ENCODE peak calls at places on chromosome 4, in four cellular contexts. F, H, X and E are unnamed samples.

GRCh38 chr4:103994059-103994458 is 274.3 kb upstream of the TACR3 start:
- DNase-seq in X (no peak), H (peak; percentile 71), F (no peak), E (no peak)

GRCh38 chr4:101801957-101802356 is 11.4 kb downstream of the BANK1 start:
- DNase-seq in H (no peak), F (no peak), X (no peak), E (no peak)

GRCh38 chr4:91325495-91325894 is 978.3 kb upstream of the GRID2 start:
- DNase-seq in X (no peak), F (no peak), H (peak; percentile 75), E (no peak)

GRCh38 chr4:91304292-91304691 is 999.5 kb upstream of the GRID2 start:
- DNase-seq in H (no peak), X (no peak), F (no peak), E (no peak)

GRCh38 chr4:77194989-77195388 is 38.0 kb downstream of the CCNG2 start:
- DNase-seq in H (no peak), F (no peak), X (no peak), E (no peak)

GRCh38 chr4:154739111-154739510 is 4.7 kb upstream of the LRAT start:
- DNase-seq in X (no peak), H (no peak), F (no peak), E (no peak)

GRCh38 chr4:146072381-146072780 is 103.1 kb upstream of the LSM6 start:
- DNase-seq in F (no peak), H (peak; percentile 52), X (no peak), E (no peak)

GRCh38 chr4:141098163-141098562 is 35.1 kb downstream of the RNF150 start:
- DNase-seq in X (no peak), F (no peak), H (no peak), E (no peak)

GRCh38 chr4:10605746-10606482 is 78.7 kb downstream of the CLNK start:
- DNase-seq in H (peak; percentile 35), X (no peak), F (no peak), E (no peak)

GRCh38 chr4:183444953-183445543 is 612 bp downstream of the CDKN2AIP start:
- DNase-seq in H (no peak), F (peak; percentile 47), X (peak; percentile 23), E (peak; percentile 62)

GRCh38 chr4:104491826-104492771 is 2.6 kb downstream of the CXXC4 start:
- DNase-seq in X (no peak), H (peak; percentile 33), F (no peak), E (no peak)

DNA sequence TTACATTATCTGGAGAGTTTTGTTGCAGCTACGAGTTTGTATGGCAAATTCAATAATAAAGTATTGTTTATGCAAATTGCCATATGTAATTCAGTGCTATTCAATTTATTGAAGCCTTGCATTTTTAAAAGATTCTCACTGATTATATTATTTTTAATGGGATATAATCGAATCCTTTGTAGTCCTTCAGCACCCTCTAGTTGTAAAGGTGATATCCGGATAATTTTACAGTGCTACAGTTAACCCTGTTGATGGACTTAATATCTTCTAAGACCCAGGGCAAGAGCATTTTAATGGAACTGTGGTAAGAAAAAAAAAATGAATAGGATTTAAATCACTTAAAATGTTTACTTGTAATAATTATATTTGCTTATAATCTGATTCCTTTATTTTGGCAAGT is 48.5 kb upstream of the GRIA2 start:
- DNase-seq in H (peak; percentile 26), X (no peak), F (no peak), E (no peak)
- TF ChIP-seq CTCF in H (peak; percentile 25), X (no peak), F (no peak), E (peak; percentile 43)

DNA sequence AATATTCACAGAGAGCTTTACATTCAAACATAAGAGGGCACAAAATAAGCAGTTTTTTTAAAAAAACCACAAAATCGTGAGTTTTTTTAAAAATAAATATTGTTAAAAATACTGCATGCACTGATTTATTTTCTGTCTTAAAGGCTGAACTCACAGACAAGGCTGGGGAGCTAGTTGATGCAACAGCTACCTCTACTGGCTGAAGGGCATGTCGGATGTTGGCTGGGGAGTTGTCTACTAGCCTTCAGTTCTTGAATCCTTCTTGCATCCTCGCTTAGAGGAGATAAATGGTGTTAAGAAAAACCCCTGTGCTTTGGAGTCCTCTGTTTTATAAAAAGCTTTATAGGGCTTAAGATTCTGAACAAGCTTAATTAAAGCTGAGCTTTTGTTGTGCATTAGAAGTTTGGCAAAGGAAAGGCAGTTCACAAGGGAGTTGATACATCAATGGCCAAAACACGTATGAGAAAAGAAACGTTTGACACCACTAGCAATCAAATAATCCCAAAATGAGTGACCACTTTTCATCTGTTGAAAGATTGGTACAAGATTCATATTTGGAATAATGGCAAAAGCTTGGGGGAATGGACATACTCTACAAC is 94.8 kb downstream of the SEL1L3 start:
- DNase-seq in H (peak; percentile 75), F (peak; percentile 49), X (peak; percentile 23), E (no peak)
- TF ChIP-seq CTCF in H (peak; percentile 85), F (peak; percentile 60), X (peak; percentile 93), E (peak; percentile 94)

DNA sequence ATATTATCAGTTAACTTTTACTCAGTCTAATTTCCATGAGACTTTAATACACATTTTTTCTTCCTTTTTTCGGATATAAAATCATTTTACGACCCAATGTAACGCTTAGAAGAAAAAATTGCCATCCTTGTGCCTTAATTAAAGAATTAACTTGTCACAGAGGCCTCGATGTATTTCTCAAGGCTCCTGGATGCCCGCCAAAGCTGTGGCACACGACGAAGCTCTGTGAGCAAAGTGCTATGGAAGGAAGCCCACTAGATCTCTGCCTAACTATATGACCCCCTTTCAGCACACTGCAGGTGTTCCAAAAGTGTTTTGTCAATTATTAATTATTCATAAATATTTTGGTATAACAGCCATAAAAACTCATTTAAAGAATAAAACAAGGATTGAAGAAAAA is 54.4 kb downstream of the TAPT1 start:
- DNase-seq in F (no peak), H (no peak), X (no peak), E (no peak)
- TF ChIP-seq CTCF in F (no peak), H (no peak), X (no peak), E (no peak)

DNA sequence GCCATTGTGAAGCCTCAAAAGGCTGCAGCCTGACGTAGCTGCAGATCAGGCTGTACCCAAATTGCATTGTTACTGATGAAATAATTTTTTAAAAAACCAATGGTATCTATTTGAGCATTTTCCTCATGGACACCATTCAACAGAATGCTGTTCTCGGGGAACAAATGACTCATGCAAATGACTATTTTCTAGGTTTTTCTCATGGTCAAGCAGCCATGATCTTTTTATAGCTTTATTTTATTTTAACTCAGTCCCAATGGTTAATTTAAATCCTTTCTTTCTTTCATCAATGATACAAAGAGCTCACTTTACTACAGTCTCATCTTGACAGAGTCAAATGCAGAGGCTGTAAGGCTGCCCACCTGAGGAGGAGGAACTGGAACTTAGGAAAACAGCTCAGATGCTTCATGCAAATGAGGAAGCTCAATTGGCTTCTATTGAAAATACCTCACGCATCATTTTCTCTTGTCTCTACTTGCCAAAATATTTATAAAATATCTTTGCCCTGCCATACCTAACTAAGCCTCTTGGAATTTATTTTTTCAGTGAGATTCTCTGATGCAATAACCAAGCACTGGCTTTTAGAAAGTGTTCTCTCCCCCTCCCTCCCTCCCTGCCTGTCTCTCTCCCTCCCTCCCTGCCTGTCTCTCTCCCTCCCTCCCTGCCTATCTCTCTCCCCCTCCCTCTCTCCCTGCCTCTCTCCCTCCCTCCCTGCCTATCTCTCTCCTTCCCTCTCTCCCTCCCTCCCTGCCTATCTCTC is 81.0 kb downstream of the SORBS2 start:
- DNase-seq in X (no peak), H (peak; percentile 67), F (no peak), E (no peak)
- TF ChIP-seq CTCF in X (no peak), H (peak; percentile 19), F (no peak), E (peak; percentile 48)

GRCh38 chr4:1133033-1133432 is 19.7 kb upstream of the RNF212 start:
- DNase-seq in H (no peak), X (no peak), F (no peak), E (no peak)

GRCh38 chr4:1136028-1136427 is 22.7 kb upstream of the RNF212 start:
- DNase-seq in F (no peak), H (no peak), X (no peak), E (no peak)

GRCh38 chr4:1137850-1138249 is 24.5 kb upstream of the RNF212 start:
- DNase-seq in F (no peak), X (no peak), H (no peak), E (no peak)

DNA sequence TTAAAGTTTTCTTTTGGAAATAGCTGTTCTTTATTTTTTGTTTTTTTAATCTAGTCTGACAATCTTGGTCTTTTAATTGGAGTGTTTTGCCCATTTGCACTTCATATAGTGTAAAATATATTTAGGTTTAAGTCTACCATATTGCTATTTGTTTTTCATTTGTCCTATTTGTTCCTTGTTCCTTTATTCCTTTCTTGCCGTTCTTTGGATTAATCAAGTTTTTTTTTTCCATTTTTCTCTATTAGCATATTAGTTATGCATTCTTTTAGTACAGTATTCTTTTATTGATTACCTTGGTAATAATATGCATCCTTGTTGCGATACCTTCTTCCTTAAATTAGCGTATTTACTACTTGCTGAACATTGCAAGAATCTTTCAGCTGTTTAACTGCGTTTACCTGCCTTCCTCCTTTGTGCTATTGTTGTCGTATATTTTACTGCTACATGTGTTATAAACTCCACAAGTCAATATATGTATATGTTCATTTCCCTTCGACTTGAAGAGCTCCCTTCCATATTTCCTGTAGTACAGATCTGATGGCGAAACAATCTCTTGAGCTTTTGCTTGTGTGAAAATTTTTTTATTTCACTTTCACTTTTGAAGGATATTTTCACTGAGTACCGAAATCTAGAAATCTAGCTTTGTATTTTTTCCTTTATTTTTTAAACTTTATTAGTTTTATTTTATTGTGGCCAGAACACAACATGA is 23.9 kb upstream of the RNF212 start:
- DNase-seq in X (no peak), F (no peak), H (no peak), E (no peak)
- TF ChIP-seq CTCF in X (no peak), F (no peak), H (no peak), E (no peak)

GRCh38 chr4:113899260-113900177 is 79.9 kb downstream of the ARSJ start:
- DNase-seq in H (no peak), X (no peak), F (no peak), E (no peak)

GRCh38 chr4:113888006-113888405 is 91.4 kb downstream of the ARSJ start:
- DNase-seq in H (no peak), F (no peak), X (no peak), E (no peak)

DNA sequence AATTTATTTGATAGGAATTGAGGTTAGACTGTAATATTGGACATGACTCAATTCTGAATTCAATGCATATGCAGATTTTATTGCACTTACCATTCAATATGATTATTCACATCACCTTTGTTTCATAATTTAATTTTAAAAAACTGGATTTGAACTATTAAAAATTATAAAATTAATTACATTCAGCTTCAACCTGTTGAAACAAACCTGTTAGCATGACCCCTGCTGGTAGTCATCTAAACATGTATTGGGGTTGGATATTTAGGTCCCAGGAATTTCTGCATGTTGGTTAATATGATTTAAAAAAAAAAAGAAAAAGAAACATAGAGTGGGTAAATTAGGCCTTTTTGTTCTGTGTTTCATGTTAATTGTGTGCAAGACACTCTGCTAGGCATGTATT is 85.9 kb downstream of the ARSJ start:
- DNase-seq in H (peak; percentile 36), X (no peak), F (no peak), E (no peak)
- TF ChIP-seq CTCF in H (peak; percentile 24), X (peak; percentile 40), F (no peak), E (peak; percentile 52)

GRCh38 chr4:85783483-85783882 is 308.5 kb downstream of the ARHGAP24 start:
- DNase-seq in X (no peak), F (no peak), H (peak; percentile 62), E (no peak)
- TF ChIP-seq CTCF in X (no peak), F (no peak), H (no peak), E (no peak)

GRCh38 chr4:3041192-3042142 is 32.9 kb downstream of the HTT-AS start:
- DNase-seq in F (peak; percentile 63), X (no peak), H (no peak), E (no peak)
- TF ChIP-seq CTCF in F (no peak), X (no peak), H (no peak), E (no peak)